ENCODE peak calls at places on chromosomes 3 and 15, in seven cellular contexts. S, R, T, N, K, X and O are unnamed samples.

GRCh38 chr3:183210341-183210740 is 42.7 kb upstream of the B3GNT5 start:
- DNase-seq in S (no peak), X (peak; percentile 45), T (no peak), N (no peak), R (no peak), K (no peak), O (no peak)

GRCh38 chr3:193780371-193780770 is 187.4 kb downstream of the OPA1 start:
- DNase-seq in X (no peak), T (no peak), N (no peak), K (no peak), S (no peak), R (no peak), O (no peak)

GRCh38 chr15:74604983-74605809 is 10.4 kb upstream of the CLK3 start:
- DNase-seq in N (no peak), K (no peak), R (no peak), T (no peak), X (no peak), S (no peak), O (peak; percentile 43)

GRCh38 chr3:174397848-174398247 is 461.3 kb upstream of the NAALADL2 start:
- DNase-seq in K (no peak), S (peak; percentile 50), N (no peak), R (no peak), X (peak; percentile 73), T (no peak), O (no peak)

GRCh38 chr3:28601291-28601690 is 252.7 kb upstream of the AZI2 start:
- DNase-seq in K (no peak), T (no peak), N (no peak), S (no peak), R (no peak), X (no peak), O (no peak)

GRCh38 chr3:173891272-173892100 is 493.9 kb downstream of the NLGN1 start:
- DNase-seq in X (peak; percentile 29), S (no peak), K (no peak), T (no peak), R (no peak), N (no peak), O (no peak)

GRCh38 chr3:46576899-46577298 is 10.8 kb upstream of the LRRC2 start:
- DNase-seq in R (no peak), T (no peak), S (no peak), N (no peak), X (no peak), K (no peak), O (no peak)

GRCh38 chr3:73365756-73366397 is 258.9 kb downstream of the PDZRN3 start:
- DNase-seq in K (peak; percentile 90), X (no peak), S (peak; percentile 71), N (peak; percentile 78), R (peak; percentile 48), T (no peak), O (peak; percentile 91)

GRCh38 chr15:96330450-96331140 is at the start of gene NR2F2:
- DNase-seq in T (peak; percentile 91), N (peak; percentile 95), R (peak; percentile 98), S (peak; percentile 99), K (peak; percentile 96), X (peak; percentile 97), O (peak; percentile 97)

GRCh38 chr3:9704343-9705322 is 1.0 kb downstream of the CPNE9 start:
- DNase-seq in K (peak; percentile 40), R (peak; percentile 51), S (peak; percentile 15), T (peak; percentile 33), N (peak; percentile 59), X (peak; percentile 19), O (peak; percentile 61)

GRCh38 chr3:52887166-52887565 is 10.2 kb downstream of the STIMATE start:
- DNase-seq in T (no peak), N (no peak), X (no peak), S (no peak), R (no peak), K (no peak), O (no peak)

GRCh38 chr3:96831175-96831574 is 16.8 kb downstream of the EPHA6 start:
- DNase-seq in R (no peak), X (peak; percentile 59), T (no peak), K (no peak), S (no peak), N (no peak), O (no peak)

GRCh38 chr15:63236272-63236671 is 41.1 kb upstream of the APH1B start:
- DNase-seq in R (no peak), K (no peak), S (peak; percentile 92), X (peak; percentile 85), N (peak; percentile 55), T (no peak), O (no peak)

GRCh38 chr3:25830373-25831305 is 40.7 kb downstream of the OXSM start:
- DNase-seq in K (no peak), R (no peak), S (no peak), X (no peak), T (no peak), N (no peak), O (no peak)

GRCh38 chr3:170424879-170425278 is 6.2 kb downstream of the CLDN11 start:
- DNase-seq in T (no peak), S (no peak), X (no peak), K (no peak), N (no peak), R (no peak), O (no peak)

GRCh38 chr15:66749841-66750575 is 48.0 kb downstream of the SMAD6 start:
- DNase-seq in N (peak; percentile 18), K (no peak), R (no peak), X (peak; percentile 62), S (no peak), T (no peak), O (peak; percentile 10)

GRCh38 chr3:186298876-186299275 is 63.2 kb downstream of the DGKG start:
- DNase-seq in N (no peak), S (no peak), T (no peak), R (no peak), X (peak; percentile 41), K (no peak), O (no peak)

GRCh38 chr3:13846716-13847570 is 32.9 kb downstream of the WNT7A start:
- DNase-seq in T (no peak), S (no peak), X (no peak), K (no peak), R (no peak), N (no peak), O (no peak)

GRCh38 chr15:66842710-66843441 is 140.8 kb downstream of the SMAD6 start:
- DNase-seq in K (peak; percentile 79), X (peak; percentile 35), T (peak; percentile 82), N (peak; percentile 88), R (peak; percentile 72), S (peak; percentile 59), O (peak; percentile 92)

GRCh38 chr3:148815316-148815715 is 12.3 kb upstream of the CPB1 start:
- DNase-seq in N (no peak), S (no peak), T (no peak), R (no peak), K (no peak), X (no peak), O (no peak)

GRCh38 chr3:189488241-189488767 is 142.9 kb upstream of the TP63 start:
- DNase-seq in S (no peak), T (no peak), X (peak; percentile 18), R (no peak), K (no peak), N (no peak), O (peak; percentile 6)

GRCh38 chr3:46187876-46188275 is 20.2 kb downstream of the CCR1 start:
- DNase-seq in S (peak; percentile 58), K (no peak), R (no peak), T (no peak), X (peak; percentile 76), N (no peak), O (no peak)

GRCh38 chr3:34267088-34267487 is 468.7 kb downstream of the PDCD6IP start:
- DNase-seq in N (no peak), S (no peak), T (no peak), X (no peak), K (no peak), R (no peak), O (no peak)

GRCh38 chr15:89406756-89407650 is 72.4 kb upstream of the POLG start:
- DNase-seq in N (no peak), R (no peak), X (no peak), T (no peak), K (no peak), S (no peak), O (no peak)

GRCh38 chr3:151391715-151392114 is 7.2 kb upstream of the P2RY12 start:
- DNase-seq in X (no peak), K (no peak), T (no peak), R (no peak), S (no peak), N (no peak), O (no peak)
- H3K4me1 ChIP-seq in X (peaks cover 16% of the 10 kb centered on the region), K (no peaks in the 10 kb centered on the region), T (no peaks in the 10 kb centered on the region), R (no peaks in the 10 kb centered on the region), S (no peaks in the 10 kb centered on the region), N (no peaks in the 10 kb centered on the region), O (no peaks in the 10 kb centered on the region)

GRCh38 chr3:48371651-48372376 is at the start of gene FBXW12:
- DNase-seq in T (no peak), R (no peak), X (no peak), K (no peak), N (no peak), S (no peak), O (no peak)
- H3K4me3 ChIP-seq in T (no peak within 1 kb of the TSS), R (no peak within 1 kb of the TSS), X (no peak within 1 kb of the TSS), K (no peak within 1 kb of the TSS), N (no peak within 1 kb of the TSS), S (no peak within 1 kb of the TSS), O (no peak within 1 kb of the TSS)

GRCh38 chr3:15822281-15822680 is 24.5 kb upstream of the ANKRD28 start:
- DNase-seq in S (no peak), K (no peak), R (no peak), X (no peak), N (no peak), T (no peak), O (no peak)
- H3K4me1 ChIP-seq in S (no peaks in the 10 kb centered on the region), K (peaks cover 7% of the 10 kb centered on the region), R (no peaks in the 10 kb centered on the region), X (peaks cover under 1% of the 10 kb centered on the region), N (no peaks in the 10 kb centered on the region), T (peaks cover 5% of the 10 kb centered on the region), O (peaks cover 4% of the 10 kb centered on the region)

GRCh38 chr3:87792532-87793321 is 266.1 kb downstream of the CGGBP1 start:
- DNase-seq in N (peak; percentile 31), T (peak; percentile 28), S (no peak), K (no peak), R (peak; percentile 16), X (peak; percentile 7), O (peak; percentile 15)

GRCh38 chr3:87792193-87792531 is 266.6 kb downstream of the CGGBP1 start:
- DNase-seq in K (no peak), R (no peak), S (no peak), T (no peak), X (no peak), N (no peak), O (no peak)

GRCh38 chr3:87796137-87796899 is 262.5 kb downstream of the CGGBP1 start:
- DNase-seq in S (no peak), T (no peak), X (no peak), N (no peak), K (no peak), R (no peak), O (no peak)

GRCh38 chr3:87791248-87792027 is 267.4 kb downstream of the CGGBP1 start:
- DNase-seq in K (no peak), R (no peak), T (no peak), N (no peak), S (no peak), X (no peak), O (no peak)

DNA sequence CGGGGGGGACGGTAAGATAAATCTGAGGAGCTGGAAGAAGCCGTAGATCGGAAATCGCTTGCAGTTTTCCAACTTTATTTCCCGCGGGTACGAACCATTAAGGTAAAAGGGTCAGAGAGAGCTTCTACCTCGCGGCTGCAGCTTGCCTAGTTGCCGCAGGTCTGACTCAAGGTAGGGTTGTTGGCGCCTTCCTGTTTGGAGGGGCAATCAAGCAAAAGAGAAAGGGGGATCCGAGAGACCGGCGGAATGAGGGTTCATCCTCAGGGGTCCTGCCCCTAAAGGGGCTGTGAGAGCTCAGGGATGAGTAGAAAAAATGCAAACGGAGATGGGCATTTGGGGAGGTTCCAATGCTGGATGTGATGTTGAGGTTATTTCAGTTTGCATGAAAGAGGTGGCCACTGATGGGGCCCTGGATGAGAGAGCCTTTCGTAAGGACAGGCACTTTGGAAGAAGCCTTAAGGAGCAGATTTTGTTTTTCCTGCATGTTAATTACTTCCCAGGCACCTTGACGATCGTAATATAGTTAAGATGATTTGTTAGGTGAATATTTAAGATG is 265.4 kb downstream of the CGGBP1 start:
- DNase-seq in R (no peak), X (no peak), S (no peak), K (no peak), T (no peak), N (no peak), O (no peak)
- H3K4me3 ChIP-seq in R (peak overlapping the region; percentile 39), X (peak overlapping the region; percentile 66), S (no peak overlapping the region), K (no peak overlapping the region), T (peak overlapping the region; percentile 22), N (peak overlapping the region; percentile 26), O (peak overlapping the region; percentile 35)